ENCODE peak calls at places on chromosomes 6 and 20, in six cellular contexts. One of them, this sample, is unnamed.

GRCh38 chr6:89035252-89036106 is 45.1 kb upstream of the PNRC1 start:
- DNase-seq in suprapubic skin: peak
- DNase-seq in RWPE1: peak
- DNase-seq in thoracic aorta: peak
- DNase-seq in colonic mucosa: peak
- DNase-seq in cardiac muscle cell: peak
- DNase-seq in this sample: peak

GRCh38 chr6:57198926-57199636 is 23.0 kb downstream of the RAB23 start:
- DNase-seq in suprapubic skin: no peak
- DNase-seq in RWPE1: no peak
- DNase-seq in thoracic aorta: no peak
- DNase-seq in colonic mucosa: peak
- DNase-seq in cardiac muscle cell: no peak
- DNase-seq in this sample: no peak

GRCh38 chr20:16241911-16242310 is 331.3 kb downstream of the KIF16B start:
- DNase-seq in suprapubic skin: no peak
- DNase-seq in RWPE1: no peak
- DNase-seq in thoracic aorta: no peak
- DNase-seq in colonic mucosa: no peak
- DNase-seq in cardiac muscle cell: no peak
- DNase-seq in this sample: peak

GRCh38 chr6:47724300-47724699 is 25.9 kb downstream of the ADGRF4 start:
- DNase-seq in suprapubic skin: no peak
- DNase-seq in RWPE1: no peak
- DNase-seq in thoracic aorta: no peak
- DNase-seq in colonic mucosa: no peak
- DNase-seq in cardiac muscle cell: no peak
- DNase-seq in this sample: peak

GRCh38 chr20:5180933-5181332 is 54.1 kb downstream of the CDS2 start:
- DNase-seq in suprapubic skin: no peak
- DNase-seq in RWPE1: no peak
- DNase-seq in thoracic aorta: no peak
- DNase-seq in colonic mucosa: no peak
- DNase-seq in cardiac muscle cell: no peak
- DNase-seq in this sample: no peak

GRCh38 chr6:56794421-56794820 is 151.7 kb upstream of the DST start:
- DNase-seq in suprapubic skin: no peak
- DNase-seq in RWPE1: no peak
- DNase-seq in thoracic aorta: no peak
- DNase-seq in colonic mucosa: no peak
- DNase-seq in cardiac muscle cell: no peak
- DNase-seq in this sample: peak

GRCh38 chr6:31007694-31008093 is 2.6 kb upstream of the MUC22 start:
- DNase-seq in suprapubic skin: no peak
- DNase-seq in RWPE1: peak
- DNase-seq in thoracic aorta: no peak
- DNase-seq in colonic mucosa: no peak
- DNase-seq in cardiac muscle cell: peak
- DNase-seq in this sample: peak

GRCh38 chr6:166592818-166593217 is 6.3 kb upstream of the RAMACL start:
- DNase-seq in suprapubic skin: no peak
- DNase-seq in RWPE1: no peak
- DNase-seq in thoracic aorta: no peak
- DNase-seq in colonic mucosa: no peak
- DNase-seq in cardiac muscle cell: peak
- DNase-seq in this sample: no peak

GRCh38 chr6:32658268-32658897 is 8.1 kb downstream of the HLA-DQB1 start:
- DNase-seq in suprapubic skin: no peak
- DNase-seq in RWPE1: no peak
- DNase-seq in thoracic aorta: no peak
- DNase-seq in colonic mucosa: no peak
- DNase-seq in cardiac muscle cell: no peak
- DNase-seq in this sample: no peak

GRCh38 chr6:8064638-8065518 is 689 bp upstream of the BLOC1S5 start:
- DNase-seq in suprapubic skin: no peak
- DNase-seq in RWPE1: no peak
- DNase-seq in thoracic aorta: no peak
- DNase-seq in colonic mucosa: no peak
- DNase-seq in cardiac muscle cell: no peak
- DNase-seq in this sample: no peak

GRCh38 chr20:63552481-63553249 is 1.3 kb upstream of the FNDC11 start:
- DNase-seq in suprapubic skin: no peak
- DNase-seq in RWPE1: no peak
- DNase-seq in thoracic aorta: no peak
- DNase-seq in colonic mucosa: no peak
- DNase-seq in cardiac muscle cell: no peak
- DNase-seq in this sample: peak

GRCh38 chr6:14734416-14735340 is 511.2 kb upstream of the JARID2 start:
- DNase-seq in suprapubic skin: no peak
- DNase-seq in RWPE1: no peak
- DNase-seq in thoracic aorta: no peak
- DNase-seq in colonic mucosa: no peak
- DNase-seq in cardiac muscle cell: peak
- DNase-seq in this sample: no peak

GRCh38 chr20:45782890-45783289 is 8.8 kb downstream of the WFDC3 start:
- DNase-seq in suprapubic skin: no peak
- DNase-seq in RWPE1: peak
- DNase-seq in thoracic aorta: no peak
- DNase-seq in colonic mucosa: no peak
- DNase-seq in cardiac muscle cell: no peak
- DNase-seq in this sample: peak

GRCh38 chr6:17125407-17125806 is 23.6 kb downstream of the STMND1 start:
- DNase-seq in suprapubic skin: no peak
- DNase-seq in RWPE1: no peak
- DNase-seq in thoracic aorta: no peak
- DNase-seq in colonic mucosa: no peak
- DNase-seq in cardiac muscle cell: no peak
- DNase-seq in this sample: no peak

GRCh38 chr20:58388028-58388601 is 914 bp upstream of the VAPB start:
- DNase-seq in suprapubic skin: no peak
- DNase-seq in RWPE1: no peak
- DNase-seq in thoracic aorta: no peak
- DNase-seq in colonic mucosa: no peak
- DNase-seq in cardiac muscle cell: no peak
- DNase-seq in this sample: no peak

GRCh38 chr6:70124882-70125535 is 177.9 kb downstream of the COL9A1 start:
- DNase-seq in suprapubic skin: no peak
- DNase-seq in RWPE1: peak
- DNase-seq in thoracic aorta: no peak
- DNase-seq in colonic mucosa: peak
- DNase-seq in cardiac muscle cell: peak
- DNase-seq in this sample: no peak

GRCh38 chr20:37669062-37669772 is 24.6 kb upstream of the CTNNBL1 start:
- DNase-seq in suprapubic skin: no peak
- DNase-seq in RWPE1: peak
- DNase-seq in thoracic aorta: no peak
- DNase-seq in colonic mucosa: no peak
- DNase-seq in cardiac muscle cell: no peak
- DNase-seq in this sample: peak

GRCh38 chr6:31139599-31139998 is 733 bp upstream of the PSORS1C2 start:
- DNase-seq in suprapubic skin: no peak
- DNase-seq in RWPE1: no peak
- DNase-seq in thoracic aorta: no peak
- DNase-seq in colonic mucosa: no peak
- DNase-seq in cardiac muscle cell: peak
- DNase-seq in this sample: no peak

GRCh38 chr6:30932665-30933365 is 845 bp upstream of the SFTA2 start:
- DNase-seq in suprapubic skin: no peak
- DNase-seq in RWPE1: no peak
- DNase-seq in thoracic aorta: no peak
- DNase-seq in colonic mucosa: no peak
- DNase-seq in cardiac muscle cell: no peak
- DNase-seq in this sample: no peak

DNA sequence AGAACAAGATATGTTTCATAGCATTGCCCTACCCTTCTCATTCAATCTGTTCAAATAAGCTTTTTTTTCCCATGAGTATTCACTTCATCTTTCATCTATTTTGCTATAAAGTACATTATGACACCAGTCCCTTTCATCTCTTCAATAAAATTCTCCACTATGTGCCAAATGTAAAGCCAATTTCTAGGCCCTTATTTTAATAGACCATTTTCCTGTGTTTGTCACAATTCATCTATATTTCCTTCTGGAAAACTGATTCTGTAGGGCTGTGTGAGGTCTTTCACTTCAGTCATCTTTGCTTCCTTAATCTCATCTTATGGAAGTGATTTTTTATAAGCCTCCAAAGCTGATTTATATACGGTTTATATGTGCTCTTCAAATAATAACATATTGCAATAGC is 992.4 kb upstream of the EYS start:
- DNase-seq in suprapubic skin: no peak
- DNase-seq in RWPE1: no peak
- DNase-seq in thoracic aorta: no peak
- DNase-seq in colonic mucosa: no peak
- DNase-seq in cardiac muscle cell: no peak
- DNase-seq in this sample: no peak
- TF ChIP-seq CTCF in suprapubic skin: no peak
- TF ChIP-seq CTCF in RWPE1: no peak
- TF ChIP-seq CTCF in thoracic aorta: no peak
- TF ChIP-seq CTCF in colonic mucosa: no peak
- TF ChIP-seq CTCF in cardiac muscle cell: no peak
- TF ChIP-seq CTCF in this sample: no peak

GRCh38 chr6:145091102-145091826 is 644.1 kb downstream of the EPM2A start:
- DNase-seq in suprapubic skin: no peak
- DNase-seq in RWPE1: no peak
- DNase-seq in thoracic aorta: no peak
- DNase-seq in colonic mucosa: no peak
- DNase-seq in cardiac muscle cell: no peak
- DNase-seq in this sample: no peak
- H3K27ac ChIP-seq in suprapubic skin: no peak
- H3K27ac ChIP-seq in RWPE1: no peak
- H3K27ac ChIP-seq in thoracic aorta: no peak
- H3K27ac ChIP-seq in colonic mucosa: no peak
- H3K27ac ChIP-seq in cardiac muscle cell: no peak
- H3K27ac ChIP-seq in this sample: no peak

GRCh38 chr20:21529863-21530262 is 16.0 kb upstream of the NKX2-2 start:
- DNase-seq in suprapubic skin: no peak
- DNase-seq in RWPE1: no peak
- DNase-seq in thoracic aorta: no peak
- DNase-seq in colonic mucosa: no peak
- DNase-seq in cardiac muscle cell: no peak
- DNase-seq in this sample: no peak
- TF ChIP-seq CTCF in suprapubic skin: no peak
- TF ChIP-seq CTCF in RWPE1: no peak
- TF ChIP-seq CTCF in thoracic aorta: no peak
- TF ChIP-seq CTCF in colonic mucosa: peak
- TF ChIP-seq CTCF in cardiac muscle cell: no peak
- TF ChIP-seq CTCF in this sample: peak

GRCh38 chr6:85892346-85892745 is 249.7 kb upstream of the SYNCRIP start:
- DNase-seq in suprapubic skin: no peak
- DNase-seq in RWPE1: no peak
- DNase-seq in thoracic aorta: no peak
- DNase-seq in colonic mucosa: no peak
- DNase-seq in cardiac muscle cell: no peak
- DNase-seq in this sample: no peak
- H3K27ac ChIP-seq in suprapubic skin: no peak
- H3K27ac ChIP-seq in RWPE1: no peak
- H3K27ac ChIP-seq in thoracic aorta: no peak
- H3K27ac ChIP-seq in colonic mucosa: no peak
- H3K27ac ChIP-seq in cardiac muscle cell: no peak
- H3K27ac ChIP-seq in this sample: no peak

DNA sequence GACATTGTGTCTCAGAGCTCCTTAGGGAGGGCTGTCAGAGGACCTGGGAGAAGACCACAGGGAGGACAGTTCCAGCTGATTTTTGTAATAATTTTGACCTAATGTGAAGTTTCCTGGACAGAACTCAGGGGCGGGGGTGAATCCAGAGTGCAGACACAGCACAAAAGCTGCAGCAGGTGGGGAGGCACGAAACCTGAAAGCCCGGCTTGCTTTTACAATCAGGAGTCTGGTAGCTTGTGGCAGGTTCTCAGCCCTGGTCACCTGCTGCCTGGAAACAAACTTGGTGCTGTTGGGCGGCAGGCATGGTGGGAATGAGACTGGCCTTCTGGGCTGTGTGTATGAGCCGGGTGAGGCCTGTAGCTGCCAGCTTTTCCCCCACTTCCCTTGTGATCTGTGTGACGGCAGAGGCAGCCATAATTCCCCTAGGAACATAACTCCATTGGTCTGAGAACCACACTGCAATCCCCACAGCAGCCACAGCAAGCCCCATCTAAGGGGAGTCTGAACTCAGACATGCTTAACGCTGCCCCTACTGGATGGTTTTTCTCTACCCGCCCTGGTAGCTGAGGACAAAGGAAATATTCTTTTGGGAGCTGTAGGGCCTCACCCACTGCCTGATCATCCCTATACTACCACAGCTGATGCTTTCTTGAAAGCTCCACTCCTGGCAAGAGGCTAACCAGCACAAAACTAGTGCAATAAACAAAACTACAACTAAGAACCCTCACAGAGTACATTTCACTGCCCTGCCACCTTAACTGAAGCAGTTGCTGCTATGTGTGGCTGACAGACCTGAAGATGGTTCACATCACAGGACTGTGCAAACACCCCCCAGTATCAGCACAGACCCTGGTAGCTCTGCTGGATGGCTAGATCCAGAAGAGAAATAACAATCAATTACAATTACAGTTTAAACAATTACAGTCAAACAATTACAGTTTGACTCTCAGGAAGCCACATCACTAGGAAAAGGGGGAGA is 1055.1 kb upstream of the GJE1 start:
- DNase-seq in suprapubic skin: no peak
- DNase-seq in RWPE1: peak
- DNase-seq in thoracic aorta: no peak
- DNase-seq in colonic mucosa: no peak
- DNase-seq in cardiac muscle cell: peak
- DNase-seq in this sample: no peak
- TF ChIP-seq CTCF in suprapubic skin: no peak
- TF ChIP-seq CTCF in RWPE1: no peak
- TF ChIP-seq CTCF in thoracic aorta: no peak
- TF ChIP-seq CTCF in colonic mucosa: no peak
- TF ChIP-seq CTCF in cardiac muscle cell: peak
- TF ChIP-seq CTCF in this sample: peak

GRCh38 chr20:1897965-1898464 is 2.8 kb downstream of the SIRPA start:
- DNase-seq in suprapubic skin: no peak
- DNase-seq in RWPE1: no peak
- DNase-seq in thoracic aorta: no peak
- DNase-seq in colonic mucosa: peak
- DNase-seq in cardiac muscle cell: peak
- DNase-seq in this sample: no peak
- H3K27ac ChIP-seq in suprapubic skin: peak
- H3K27ac ChIP-seq in RWPE1: peak
- H3K27ac ChIP-seq in thoracic aorta: peak
- H3K27ac ChIP-seq in colonic mucosa: peak
- H3K27ac ChIP-seq in cardiac muscle cell: no peak
- H3K27ac ChIP-seq in this sample: no peak

GRCh38 chr6:134097114-134097707 is 44.8 kb upstream of the SLC2A12 start:
- DNase-seq in suprapubic skin: no peak
- DNase-seq in RWPE1: peak
- DNase-seq in thoracic aorta: peak
- DNase-seq in colonic mucosa: peak
- DNase-seq in cardiac muscle cell: peak
- DNase-seq in this sample: no peak
- TF ChIP-seq CTCF in suprapubic skin: peak
- TF ChIP-seq CTCF in RWPE1: peak
- TF ChIP-seq CTCF in thoracic aorta: peak
- TF ChIP-seq CTCF in colonic mucosa: peak
- TF ChIP-seq CTCF in cardiac muscle cell: peak
- TF ChIP-seq CTCF in this sample: peak

This sample was measured in foreskin keratinocyte.